ENCODE peak calls at places on chromosomes 13 and 19, in eight cellular contexts. N is tibial artery; I is effector memory CD4-positive, alpha-beta T cell; C is activated naive CD4-positive, alpha-beta T cell; M is hepatic stellate cell; R is body of pancreas; Q is GM19239; O is RPMI8226. D is an unnamed sample.

GRCh38 chr13:44365008-44365407 is 8.6 kb upstream of the SERP2 start:
- DNase-seq in M (no peak), O (no peak), I (no peak), Q (no peak), N (no peak), R (no peak), C (no peak), D (no peak)

GRCh38 chr19:30419581-30420180 is 47.5 kb downstream of the ZNF536 start:
- DNase-seq in R (no peak), N (no peak), I (no peak), Q (no peak), M (no peak), O (no peak), C (no peak), D (no peak)

GRCh38 chr19:49423985-49424303 is 703 bp upstream of the PTH2 start:
- DNase-seq in N (no peak), C (no peak), I (no peak), M (no peak), O (no peak), Q (no peak), R (no peak), D (no peak)

GRCh38 chr13:73072501-73072900 is 13.7 kb downstream of the KLF5 start:
- DNase-seq in M (no peak), Q (no peak), R (no peak), I (no peak), C (no peak), N (no peak), O (no peak), D (no peak)

GRCh38 chr13:35888327-35888940 is 242.7 kb downstream of the DCLK1 start:
- DNase-seq in C (no peak), R (no peak), N (no peak), I (no peak), M (no peak), Q (no peak), O (no peak), D (peak)

GRCh38 chr19:480016-480855 is 16.1 kb upstream of the MADCAM1 start:
- DNase-seq in C (no peak), R (peak), I (no peak), M (no peak), Q (no peak), O (no peak), N (peak), D (peak)

GRCh38 chr13:22091222-22091970 is 420.5 kb downstream of the FGF9 start:
- DNase-seq in R (no peak), I (no peak), Q (no peak), M (no peak), N (no peak), O (no peak), C (no peak), D (no peak)

GRCh38 chr19:14476307-14476662 is 1.1 kb upstream of the PTGER1 start:
- DNase-seq in O (no peak), Q (no peak), C (no peak), N (no peak), I (no peak), M (no peak), R (no peak), D (no peak)

GRCh38 chr19:53785196-53785889 is 38.8 kb downstream of the NLRP12 start:
- DNase-seq in O (no peak), I (no peak), M (no peak), Q (no peak), R (no peak), C (no peak), N (no peak), D (no peak)

GRCh38 chr19:44747739-44748425 is 626 bp upstream of the BCL3 start:
- DNase-seq in I (peak), Q (peak), N (peak), R (peak), C (no peak), M (peak), O (peak), D (peak)

GRCh38 chr13:60043262-60043661 is 120.5 kb downstream of the DIAPH3 start:
- DNase-seq in Q (no peak), N (no peak), O (no peak), I (no peak), C (no peak), M (no peak), R (no peak), D (no peak)

GRCh38 chr19:3368848-3369336 is 2.5 kb downstream of the NFIC start:
- DNase-seq in I (no peak), N (no peak), R (no peak), M (peak), O (no peak), C (no peak), Q (no peak), D (no peak)

GRCh38 chr13:75693227-75693626 is 57.1 kb downstream of the LMO7 start:
- DNase-seq in N (no peak), C (no peak), M (no peak), Q (no peak), I (no peak), R (no peak), O (no peak), D (no peak)

GRCh38 chr19:13012690-13013608 is 17.7 kb downstream of the NFIX start:
- DNase-seq in R (no peak), Q (no peak), C (no peak), I (no peak), M (peak), O (peak), N (peak), D (no peak)

GRCh38 chr13:31987535-31988170 is 43.9 kb upstream of the FRY start:
- DNase-seq in N (no peak), M (no peak), O (no peak), Q (no peak), R (no peak), I (no peak), C (no peak), D (no peak)

GRCh38 chr13:47726394-47726793 is 274.7 kb downstream of the SUCLA2 start:
- DNase-seq in M (no peak), R (no peak), C (no peak), Q (no peak), O (no peak), I (no peak), N (no peak), D (no peak)

GRCh38 chr19:1591421-1592022 is 1.1 kb downstream of the MBD3 start:
- DNase-seq in N (no peak), Q (no peak), I (no peak), M (no peak), R (peak), O (peak), C (no peak), D (peak)

GRCh38 chr19:6761053-6761676 is 6.1 kb downstream of the SH2D3A start:
- DNase-seq in I (no peak), Q (no peak), R (no peak), M (no peak), N (no peak), C (no peak), O (no peak), D (peak)

GRCh38 chr13:50016421-50016820 is 1.2 kb downstream of the KCNRG start:
- DNase-seq in M (no peak), N (no peak), Q (no peak), I (no peak), R (no peak), C (no peak), O (no peak), D (no peak)

GRCh38 chr19:38977445-38978314 is 2.1 kb upstream of the FBXO17 start:
- DNase-seq in Q (peak), N (no peak), R (no peak), C (no peak), M (no peak), I (no peak), O (peak), D (no peak)

GRCh38 chr19:51323481-51323891 is 12.0 kb downstream of the IGLON5 start:
- DNase-seq in I (no peak), R (no peak), Q (no peak), O (no peak), M (no peak), N (no peak), C (no peak), D (no peak)

GRCh38 chr19:3760871-3761361 is 576 bp downstream of the APBA3 start:
- DNase-seq in N (no peak), M (peak), C (no peak), O (no peak), I (no peak), Q (no peak), R (no peak), D (no peak)

GRCh38 chr13:112351825-112352224 is 24.3 kb upstream of the SPACA7 start:
- DNase-seq in N (peak), O (no peak), C (no peak), M (no peak), I (no peak), Q (no peak), R (no peak), D (no peak)

GRCh38 chr13:33497146-33497845 is 211.7 kb upstream of the STARD13 start:
- DNase-seq in I (no peak), O (no peak), M (no peak), R (no peak), Q (no peak), C (no peak), N (no peak), D (no peak)

GRCh38 chr13:46662690-46663089 is 109.7 kb downstream of the LRCH1 start:
- DNase-seq in O (no peak), I (no peak), N (no peak), Q (no peak), M (no peak), C (no peak), R (no peak), D (no peak)

GRCh38 chr19:54420383-54421168 is 5.3 kb downstream of the TTYH1 start:
- DNase-seq in M (no peak), O (no peak), N (no peak), R (peak), I (no peak), Q (no peak), C (no peak), D (no peak)

GRCh38 chr19:4939466-4939865 is 29.4 kb upstream of the KDM4B start:
- DNase-seq in O (no peak), N (no peak), M (no peak), I (no peak), C (no peak), Q (no peak), R (no peak), D (no peak)

GRCh38 chr13:79392882-79393563 is 13.0 kb downstream of the RBM26 start:
- DNase-seq in I (no peak), C (no peak), O (peak), N (no peak), M (no peak), R (no peak), Q (no peak), D (peak)

GRCh38 chr13:70809588-70809987 is 701.3 kb upstream of the KLHL1 start:
- DNase-seq in Q (no peak), O (no peak), M (no peak), R (no peak), I (no peak), N (no peak), C (no peak), D (no peak)

GRCh38 chr19:21483589-21484170 is 21.7 kb upstream of the ZNF429 start:
- DNase-seq in O (peak), C (no peak), I (peak), M (no peak), N (peak), Q (no peak), R (peak), D (peak)

GRCh38 chr19:55300821-55301458 is 17.1 kb downstream of the BRSK1 start:
- DNase-seq in Q (no peak), C (no peak), N (no peak), M (no peak), R (no peak), I (no peak), O (no peak), D (no peak)

GRCh38 chr13:97879646-97880297 is 73.7 kb upstream of the IPO5 start:
- DNase-seq in Q (no peak), N (no peak), C (no peak), I (no peak), M (peak), O (no peak), R (no peak), D (no peak)

GRCh38 chr19:17794731-17795494 is at the start of gene B3GNT3:
- DNase-seq in N (no peak), O (peak), R (peak), M (no peak), C (no peak), Q (no peak), I (no peak), D (no peak)

GRCh38 chr13:49374585-49375290 is 69.1 kb downstream of the CAB39L start:
- DNase-seq in C (no peak), Q (no peak), N (no peak), M (peak), O (no peak), R (no peak), I (no peak), D (peak)

D was measured in NAMALWA.